ENCODE peak calls at places on chromosomes 1 and 21, in four cellular contexts. I is H1, K is K562, B is GM12878. Q is an unnamed sample.

GRCh38 chr1:110207831-110208230 is 2.3 kb upstream of the KCNC4 start:
- DNase-seq in I (peak), K (peak), B (no peak), Q (no peak)

GRCh38 chr1:96979287-96979686 is 257.7 kb downstream of the PTBP2 start:
- DNase-seq in I (no peak), K (no peak), B (no peak), Q (no peak)

GRCh38 chr21:39657091-39657689 is 44.5 kb downstream of the B3GALT5 start:
- DNase-seq in I (no peak), K (no peak), B (no peak), Q (no peak)

GRCh38 chr21:34726627-34727337 is 58.0 kb downstream of the CLIC6 start:
- DNase-seq in I (no peak), K (no peak), B (no peak), Q (no peak)

GRCh38 chr1:46401514-46401913 is 7.4 kb downstream of the FAAH start:
- DNase-seq in I (no peak), K (no peak), B (no peak), Q (no peak)

GRCh38 chr1:8329439-8329838 is 11.5 kb downstream of the SLC45A1 start:
- DNase-seq in I (no peak), K (no peak), B (no peak), Q (no peak)

GRCh38 chr21:25039461-25040380 is 567.6 kb downstream of the MRPL39 start:
- DNase-seq in I (no peak), K (peak), B (peak), Q (no peak)

GRCh38 chr1:55848906-55849305 is 633.7 kb upstream of the USP24 start:
- DNase-seq in I (no peak), K (no peak), B (no peak), Q (no peak)

GRCh38 chr1:80961464-80962190 is 839.1 kb upstream of the ADGRL2 start:
- DNase-seq in I (no peak), K (no peak), B (no peak), Q (no peak)

GRCh38 chr1:27503033-27503432 is 13.1 kb upstream of the WASF2 start:
- DNase-seq in I (no peak), K (no peak), B (no peak), Q (no peak)
- TF ChIP-seq POLR2A in I (no peak), K (no peak), B (no peak), Q (no peak)

DNA sequence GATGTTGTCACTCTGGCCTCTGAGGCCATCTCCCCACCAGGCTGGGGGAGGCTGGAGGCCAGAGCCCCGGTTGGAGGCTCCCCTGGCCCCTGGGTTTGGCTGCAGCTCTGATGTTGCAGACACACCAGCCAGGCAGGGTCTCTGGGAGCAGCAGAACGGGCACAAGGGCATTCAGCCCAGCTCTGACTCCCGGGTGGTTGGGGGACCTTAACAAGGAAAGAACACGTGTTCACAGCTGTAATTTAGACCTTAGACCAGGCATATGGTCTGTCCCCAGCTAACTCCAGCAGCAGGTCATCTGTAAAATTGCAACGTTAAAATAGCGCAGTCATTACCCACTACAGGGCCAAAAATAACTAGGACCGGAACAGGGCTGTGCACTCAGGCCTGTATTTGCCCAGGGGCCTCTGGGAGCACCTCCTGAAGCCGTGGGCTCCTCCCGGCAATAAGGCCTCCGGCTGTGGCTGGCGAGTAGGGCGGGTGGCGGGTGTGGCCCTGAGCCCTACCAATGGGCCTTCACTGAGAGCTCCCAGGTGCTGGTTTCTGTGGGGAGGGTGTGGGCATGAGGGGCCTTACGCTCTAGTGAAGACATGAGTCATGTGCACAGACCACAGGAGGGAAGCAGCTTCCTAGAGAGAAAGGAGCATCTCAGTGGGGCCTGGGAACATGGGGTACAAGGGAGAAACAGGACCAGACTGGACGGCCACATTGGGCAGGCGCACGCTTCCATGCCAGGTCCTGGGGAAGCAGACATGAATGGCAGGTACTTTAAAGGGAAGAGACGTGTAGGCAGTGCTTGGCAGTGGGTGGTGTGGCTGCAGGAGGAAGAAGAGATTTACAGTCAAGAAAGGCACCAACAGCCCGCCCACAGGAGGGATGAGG is 6.1 kb downstream of the LDLRAP1 start:
- DNase-seq in I (no peak), K (peak), B (peak), Q (peak)
- TF ChIP-seq EGR1 in I (no peak), K (no peak), B (no peak), Q (no peak)

GRCh38 chr1:153661111-153661708 is 2.7 kb downstream of the SNAPIN start:
- DNase-seq in I (no peak), K (peak), B (no peak), Q (no peak)
- TF ChIP-seq POLR2A in I (peak), K (peak), B (peak), Q (no peak)

DNA sequence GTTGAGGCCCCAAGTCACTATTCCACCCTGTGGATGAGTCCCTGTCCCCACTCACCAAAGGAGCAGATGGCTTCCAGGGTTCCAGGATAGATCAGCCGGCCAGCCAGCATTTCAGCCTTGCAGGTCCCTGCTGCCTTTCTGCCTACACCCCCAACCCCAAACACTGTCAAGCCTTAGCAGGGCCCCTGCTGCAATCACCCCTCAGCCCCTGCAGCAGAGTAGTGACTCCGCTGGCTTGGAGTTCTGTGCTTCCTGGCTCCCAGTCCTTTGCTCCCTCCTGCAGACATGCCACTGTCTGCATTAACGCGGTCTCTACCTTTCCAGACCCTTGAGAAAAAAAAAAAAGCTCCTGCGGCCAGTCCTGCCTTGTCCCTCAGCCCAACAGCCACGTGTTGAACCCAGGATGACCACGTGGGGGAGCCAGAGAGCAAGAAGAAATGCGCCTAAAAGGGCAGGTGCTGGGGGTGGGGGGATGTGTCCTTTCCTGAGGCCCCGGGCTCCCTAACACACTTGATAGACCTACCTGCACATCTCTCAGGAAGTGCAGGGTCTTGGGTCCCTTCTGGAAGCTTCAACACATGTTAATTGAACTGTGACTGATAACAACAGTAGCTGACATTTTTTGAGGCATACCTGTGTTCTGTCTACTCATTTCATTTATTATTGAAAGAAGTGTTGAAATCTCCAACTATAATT is 37.4 kb downstream of the RASSF5 start:
- DNase-seq in I (peak), K (peak), B (no peak), Q (peak)
- TF ChIP-seq EGR1 in I (no peak), K (no peak), B (no peak), Q (no peak)

DNA sequence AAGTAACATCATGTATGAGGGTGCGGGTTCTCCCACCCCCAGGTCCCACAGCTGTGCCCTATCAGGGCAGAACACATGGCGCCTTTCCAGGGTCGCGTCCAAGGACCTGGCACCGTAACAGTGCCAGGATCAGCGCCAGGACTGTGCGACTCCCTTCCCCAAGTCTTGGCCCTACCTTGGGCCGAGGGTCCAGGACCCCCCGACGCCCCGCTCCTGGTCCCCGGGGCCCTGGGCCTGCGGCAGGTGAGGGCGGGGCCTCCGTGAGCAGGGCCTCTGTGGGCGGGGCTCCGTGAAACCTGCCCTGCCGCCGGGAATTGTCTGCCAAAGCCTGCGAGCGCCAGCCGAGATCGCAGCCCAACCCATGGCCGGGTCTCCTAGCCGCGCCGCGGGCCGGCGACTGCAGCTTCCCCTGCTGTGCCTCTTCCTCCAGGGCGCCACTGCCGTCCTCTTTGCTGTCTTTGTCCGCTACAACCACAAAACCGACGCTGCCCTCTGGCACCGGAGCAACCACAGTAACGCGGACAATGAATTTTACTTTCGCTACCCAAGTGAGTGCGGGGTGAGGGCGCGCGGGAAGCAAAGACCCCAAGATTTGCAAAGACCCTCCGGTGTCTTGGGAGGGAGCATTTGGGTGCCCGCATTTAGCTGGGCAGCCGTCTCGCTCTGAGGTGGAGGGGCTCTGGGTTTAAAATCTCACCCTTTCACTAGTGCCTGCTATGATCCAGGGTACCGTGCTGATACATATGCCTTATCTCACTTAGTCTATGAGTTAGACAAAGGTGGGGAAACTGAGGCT is at the start of gene RHBG:
- DNase-seq in I (peak), K (no peak), B (no peak), Q (no peak)
- TF ChIP-seq POLR2A in I (peak), K (no peak), B (no peak), Q (no peak)

DNA sequence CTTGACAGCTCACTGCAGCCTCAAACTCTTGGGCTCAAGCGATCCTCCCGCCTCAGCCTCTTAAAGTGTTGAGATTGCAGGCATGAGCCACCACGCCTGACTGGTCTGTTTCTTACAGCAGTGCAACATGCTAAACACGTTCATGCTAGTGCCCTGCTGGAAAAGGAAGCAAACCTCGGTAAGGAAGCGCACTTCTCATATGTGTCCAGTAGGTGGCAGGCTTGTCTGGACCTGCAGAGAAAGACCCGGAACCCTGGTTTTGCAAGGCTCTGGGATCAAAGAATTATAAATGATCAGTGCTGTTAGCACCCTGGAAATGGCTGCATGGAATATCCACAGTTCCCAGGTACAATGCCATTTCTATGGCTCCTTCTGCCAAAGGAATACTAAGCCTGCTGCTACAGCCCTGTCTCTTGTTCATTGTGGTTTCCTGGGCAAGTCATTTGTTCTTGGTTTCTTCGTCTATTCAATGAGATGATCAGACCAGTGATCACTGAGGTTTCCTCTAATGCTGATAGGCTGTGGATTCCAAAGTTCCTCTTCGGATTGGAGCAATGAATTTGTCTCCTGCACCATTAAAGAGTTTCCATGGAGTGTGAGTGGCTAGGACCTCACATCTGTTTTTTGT is 15.9 kb downstream of the RNU5D-1 start:
- DNase-seq in I (peak), K (peak), B (peak), Q (no peak)
- TF ChIP-seq EGR1 in I (no peak), K (no peak), B (no peak), Q (no peak)

GRCh38 chr1:226109829-226110248 is 47.3 kb downstream of the H3-3A start:
- DNase-seq in I (peak), K (peak), B (no peak), Q (peak)
- TF ChIP-seq POLR2A in I (no peak), K (no peak), B (peak), Q (no peak)

GRCh38 chr1:178232108-178232507 is 138.2 kb downstream of the RASAL2 start:
- DNase-seq in I (no peak), K (no peak), B (no peak), Q (no peak)

GRCh38 chr1:178232949-178233348 is 139.0 kb downstream of the RASAL2 start:
- DNase-seq in I (no peak), K (no peak), B (no peak), Q (no peak)

GRCh38 chr1:178230881-178231409 is 137.0 kb downstream of the RASAL2 start:
- DNase-seq in I (no peak), K (no peak), B (no peak), Q (no peak)
- TF ChIP-seq EGR1 in I (no peak), K (no peak), B (no peak), Q (no peak)

GRCh38 chr1:153534933-153535663 is 693 bp downstream of the S100A6 start:
- DNase-seq in I (no peak), K (no peak), B (no peak), Q (no peak)

GRCh38 chr1:153537376-153537730 is 1.6 kb upstream of the S100A6 start:
- DNase-seq in I (no peak), K (no peak), B (no peak), Q (no peak)

GRCh38 chr1:153536618-153537375 is 1.0 kb upstream of the S100A6 start:
- DNase-seq in I (no peak), K (no peak), B (no peak), Q (no peak)

GRCh38 chr1:153534226-153534932 is 1.4 kb downstream of the S100A6 start:
- DNase-seq in I (no peak), K (no peak), B (no peak), Q (no peak)

DNA sequence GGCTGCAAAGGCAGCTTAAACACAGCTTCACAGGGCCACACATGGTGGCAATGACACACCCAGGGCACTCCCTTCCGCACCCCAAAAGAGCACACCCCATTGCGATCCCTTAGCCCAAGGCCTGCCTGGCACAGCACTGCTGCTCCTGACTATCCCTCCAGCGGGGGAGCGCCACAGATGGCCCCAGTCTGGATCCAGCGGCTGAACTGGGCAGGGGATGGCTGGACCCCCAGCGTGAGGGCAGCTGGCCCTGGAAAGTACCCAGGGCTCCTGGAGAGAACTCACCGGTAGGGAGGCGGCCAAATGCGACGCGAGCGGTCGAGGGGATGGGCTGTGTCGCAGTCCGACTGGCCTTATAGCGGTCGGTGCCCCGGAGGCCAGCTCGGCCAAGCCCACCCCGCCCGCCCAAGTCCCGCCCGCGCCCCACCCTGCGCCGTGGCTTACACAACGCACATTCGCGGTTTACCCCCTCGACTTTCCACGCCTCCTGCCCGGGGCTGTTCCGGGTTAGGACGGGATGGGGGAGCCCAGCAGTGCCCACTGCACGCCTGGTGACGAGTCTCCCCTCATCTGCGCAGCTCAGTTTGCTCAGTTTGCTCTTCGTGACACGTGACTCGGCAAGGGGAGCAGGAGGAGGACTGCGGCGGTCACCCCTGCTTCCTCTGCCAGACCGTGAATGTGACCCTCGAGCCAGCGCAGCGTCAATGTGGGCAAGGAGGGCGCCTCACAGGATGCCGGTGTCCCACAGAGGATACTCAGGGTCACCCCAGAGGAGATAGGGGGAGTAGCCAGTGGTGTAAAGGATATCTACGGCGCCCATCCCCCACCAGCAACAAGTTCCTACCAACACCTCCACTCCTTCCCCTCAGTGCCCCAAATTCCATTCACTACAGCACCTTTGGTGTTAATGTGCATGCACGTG is at the start of gene S100A6:
- DNase-seq in I (no peak), K (no peak), B (no peak), Q (peak)
- TF ChIP-seq POLR2A in I (no peak), K (no peak), B (peak), Q (peak)